ENCODE peak calls at places on chromosomes 13 and 19, in eight cellular contexts. One of them, this sample, is unnamed.

GRCh38 chr19:44303976-44304568 is 753 bp downstream of the ZNF235 start:
- DNase-seq in iris pigment epithelial cell: peak
- DNase-seq in RKO: peak
- DNase-seq in BJ: peak
- DNase-seq in NCI-H1105 treated with DMSO at 0.1 percent for 48 hours: peak
- DNase-seq in memory B cell: no peak
- DNase-seq in IMR-90: peak
- DNase-seq in endothelial cell: peak
- DNase-seq in this sample: peak

GRCh38 chr13:51322826-51323225 is 16.7 kb upstream of the SERPINE3 start:
- DNase-seq in iris pigment epithelial cell: no peak
- DNase-seq in RKO: no peak
- DNase-seq in BJ: no peak
- DNase-seq in NCI-H1105 treated with DMSO at 0.1 percent for 48 hours: no peak
- DNase-seq in memory B cell: no peak
- DNase-seq in IMR-90: no peak
- DNase-seq in endothelial cell: no peak
- DNase-seq in this sample: no peak

GRCh38 chr13:33328691-33329090 is 43.1 kb upstream of the STARD13 start:
- DNase-seq in iris pigment epithelial cell: no peak
- DNase-seq in RKO: no peak
- DNase-seq in BJ: no peak
- DNase-seq in NCI-H1105 treated with DMSO at 0.1 percent for 48 hours: no peak
- DNase-seq in memory B cell: no peak
- DNase-seq in IMR-90: no peak
- DNase-seq in endothelial cell: no peak
- DNase-seq in this sample: no peak

GRCh38 chr19:39124136-39124764 is 1.3 kb upstream of the PAK4 start:
- DNase-seq in iris pigment epithelial cell: no peak
- DNase-seq in RKO: no peak
- DNase-seq in BJ: no peak
- DNase-seq in NCI-H1105 treated with DMSO at 0.1 percent for 48 hours: no peak
- DNase-seq in memory B cell: no peak
- DNase-seq in IMR-90: no peak
- DNase-seq in endothelial cell: no peak
- DNase-seq in this sample: no peak

GRCh38 chr13:60090579-60090978 is 73.1 kb downstream of the DIAPH3 start:
- DNase-seq in iris pigment epithelial cell: peak
- DNase-seq in RKO: no peak
- DNase-seq in BJ: peak
- DNase-seq in NCI-H1105 treated with DMSO at 0.1 percent for 48 hours: no peak
- DNase-seq in memory B cell: no peak
- DNase-seq in IMR-90: peak
- DNase-seq in endothelial cell: no peak
- DNase-seq in this sample: no peak

GRCh38 chr19:28941833-28942232 is 271.1 kb downstream of the UQCRFS1 start:
- DNase-seq in iris pigment epithelial cell: no peak
- DNase-seq in RKO: no peak
- DNase-seq in BJ: no peak
- DNase-seq in NCI-H1105 treated with DMSO at 0.1 percent for 48 hours: no peak
- DNase-seq in memory B cell: no peak
- DNase-seq in IMR-90: no peak
- DNase-seq in endothelial cell: no peak
- DNase-seq in this sample: no peak

GRCh38 chr13:71879129-71879535 is 12.1 kb upstream of the DACH1 start:
- DNase-seq in iris pigment epithelial cell: peak
- DNase-seq in RKO: peak
- DNase-seq in BJ: no peak
- DNase-seq in NCI-H1105 treated with DMSO at 0.1 percent for 48 hours: peak
- DNase-seq in memory B cell: no peak
- DNase-seq in IMR-90: peak
- DNase-seq in endothelial cell: peak
- DNase-seq in this sample: peak

GRCh38 chr13:39189778-39190177 is 151.5 kb downstream of the NHLRC3 start:
- DNase-seq in iris pigment epithelial cell: no peak
- DNase-seq in RKO: no peak
- DNase-seq in BJ: no peak
- DNase-seq in NCI-H1105 treated with DMSO at 0.1 percent for 48 hours: no peak
- DNase-seq in memory B cell: no peak
- DNase-seq in IMR-90: no peak
- DNase-seq in endothelial cell: no peak
- DNase-seq in this sample: no peak

GRCh38 chr13:67075239-67075638 is 154.9 kb downstream of the PCDH9 start:
- DNase-seq in iris pigment epithelial cell: no peak
- DNase-seq in RKO: peak
- DNase-seq in BJ: no peak
- DNase-seq in NCI-H1105 treated with DMSO at 0.1 percent for 48 hours: no peak
- DNase-seq in memory B cell: no peak
- DNase-seq in IMR-90: peak
- DNase-seq in endothelial cell: no peak
- DNase-seq in this sample: peak

This sample was measured in ACHN.